ENCODE peak calls at places on chromosome 18, in six cellular contexts. A is lower lobe of right lung, N is neural progenitor cell, P is IMR-90, R is upper lobe of right lung, S is fibroblast of mammary gland. X is an unnamed sample.

GRCh38 chr18:62389761-62390481 is 64.8 kb downstream of the TNFRSF11A start:
- DNase-seq in A (no peak), N (no peak), P (no peak), R (no peak), S (no peak), X (no peak)

GRCh38 chr18:54238181-54238936 is 13.9 kb upstream of the MBD2 start:
- DNase-seq in A (no peak), N (no peak), P (no peak), R (no peak), S (no peak), X (no peak)

GRCh38 chr18:57575542-57575941 is 11.0 kb downstream of the FECH start:
- DNase-seq in A (no peak), N (no peak), P (no peak), R (no peak), S (no peak), X (no peak)

GRCh38 chr18:34595673-34596072 is 114.4 kb upstream of the DTNA start:
- DNase-seq in A (no peak), N (peak; percentile 40), P (peak; percentile 41), R (no peak), S (peak; percentile 58), X (no peak)

GRCh38 chr18:3246636-3247242 is 862 bp upstream of the MYL12A start:
- DNase-seq in A (peak; percentile 58), N (peak; percentile 40), P (no peak), R (no peak), S (peak; percentile 16), X (no peak)

GRCh38 chr18:35816003-35816402 is 156.5 kb upstream of the RMP24 start:
- DNase-seq in A (no peak), N (no peak), P (no peak), R (no peak), S (no peak), X (no peak)

GRCh38 chr18:48296581-48296980 is 112.6 kb downstream of the ZBTB7C start:
- DNase-seq in A (no peak), N (no peak), P (no peak), R (no peak), S (no peak), X (no peak)

GRCh38 chr18:43620936-43621335 is 343.6 kb upstream of the SYT4 start:
- DNase-seq in A (no peak), N (peak; percentile 50), P (peak; percentile 5), R (no peak), S (peak; percentile 37), X (no peak)

GRCh38 chr18:38174173-38174572 is 608.6 kb upstream of the CELF4 start:
- DNase-seq in A (no peak), N (no peak), P (no peak), R (no peak), S (no peak), X (no peak)

GRCh38 chr18:45107425-45107824 is 426.7 kb downstream of the SETBP1 start:
- DNase-seq in A (no peak), N (no peak), P (peak; percentile 6), R (no peak), S (peak; percentile 89), X (no peak)

GRCh38 chr18:7779226-7779625 is 212.1 kb downstream of the PTPRM start:
- DNase-seq in A (no peak), N (no peak), P (no peak), R (no peak), S (no peak), X (no peak)

GRCh38 chr18:52992041-52992440 is 652.0 kb downstream of the DCC start:
- DNase-seq in A (no peak), N (peak; percentile 58), P (no peak), R (no peak), S (no peak), X (no peak)

GRCh38 chr18:49459404-49460171 is 857 bp downstream of the DYM start:
- DNase-seq in A (no peak), N (peak; percentile 13), P (peak; percentile 12), R (no peak), S (peak; percentile 30), X (peak; percentile 59)

GRCh38 chr18:75201936-75202335 is 7.0 kb downstream of the PTGR3 start:
- DNase-seq in A (no peak), N (no peak), P (no peak), R (no peak), S (no peak), X (no peak)

GRCh38 chr18:57943723-57944122 is 100.3 kb upstream of the NEDD4L start:
- DNase-seq in A (no peak), N (peak; percentile 14), P (peak; percentile 86), R (no peak), S (peak; percentile 59), X (no peak)

GRCh38 chr18:4017479-4017878 is 437.6 kb downstream of the DLGAP1 start:
- DNase-seq in A (no peak), N (peak; percentile 52), P (peak; percentile 2), R (no peak), S (peak; percentile 24), X (no peak)

GRCh38 chr18:33404244-33404873 is 36.2 kb downstream of the CCDC178 start:
- DNase-seq in A (no peak), N (no peak), P (no peak), R (no peak), S (no peak), X (no peak)

GRCh38 chr18:37553633-37554398 is 11.8 kb downstream of the CELF4 start:
- DNase-seq in A (no peak), N (peak; percentile 64), P (no peak), R (peak; percentile 57), S (no peak), X (no peak)

GRCh38 chr18:48729421-48729820 is 190.6 kb downstream of the CTIF start:
- DNase-seq in A (peak; percentile 3), N (no peak), P (peak; percentile 34), R (no peak), S (no peak), X (no peak)

GRCh38 chr18:24968233-24968775 is 383.7 kb downstream of the ZNF521 start:
- DNase-seq in A (no peak), N (no peak), P (peak; percentile 43), R (no peak), S (peak; percentile 79), X (no peak)

GRCh38 chr18:24632158-24632988 is 171.9 kb downstream of the HRH4 start:
- DNase-seq in A (no peak), N (peak; percentile 13), P (no peak), R (no peak), S (no peak), X (no peak)

GRCh38 chr18:48767090-48767670 is 183.6 kb downstream of the SMAD7 start:
- DNase-seq in A (peak; percentile 42), N (no peak), P (peak; percentile 45), R (no peak), S (no peak), X (no peak)

GRCh38 chr18:44149706-44150105 is 531.0 kb upstream of the SETBP1 start:
- DNase-seq in A (no peak), N (no peak), P (peak; percentile 47), R (no peak), S (peak; percentile 93), X (no peak)

GRCh38 chr18:36128907-36129299 is 237 bp downstream of the SLC39A6 start:
- DNase-seq in A (no peak), N (no peak), P (no peak), R (no peak), S (no peak), X (no peak)

GRCh38 chr18:45590060-45590537 is 25.2 kb upstream of the SLC14A2 start:
- DNase-seq in A (no peak), N (no peak), P (peak; percentile 6), R (no peak), S (peak; percentile 83), X (no peak)

DNA sequence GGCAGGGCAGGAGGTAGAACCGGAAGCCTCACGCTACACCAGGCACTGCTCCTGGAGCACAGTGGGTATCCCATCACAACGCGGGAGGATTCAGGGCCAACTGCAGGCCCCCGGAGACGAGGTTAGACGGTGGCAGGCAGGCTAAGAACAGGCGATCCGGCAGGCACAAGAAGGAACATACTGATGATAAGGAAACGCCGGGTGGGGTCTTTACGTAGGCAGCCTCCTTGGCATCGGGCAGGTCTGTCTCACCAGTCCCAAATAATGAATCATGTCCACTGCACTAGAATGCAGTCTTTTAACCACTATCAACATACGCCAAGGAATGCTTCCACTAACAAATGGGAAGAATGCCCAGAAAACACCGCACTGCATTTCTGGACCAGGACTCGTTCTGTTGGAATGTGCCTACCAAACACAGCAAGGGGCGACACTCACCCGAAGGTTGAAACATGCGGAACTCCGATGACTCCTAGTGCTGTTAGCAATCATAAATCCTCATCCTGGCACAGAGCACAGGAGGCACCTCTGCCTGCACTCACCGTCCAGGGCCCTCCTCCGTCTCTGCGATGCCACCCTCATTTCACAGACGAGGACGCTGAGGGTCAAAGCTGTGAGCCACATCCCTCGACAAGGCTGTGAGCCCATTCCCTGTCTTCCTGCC is 35.2 kb downstream of the ZNF516 start:
- DNase-seq in A (peak; percentile 56), N (no peak), P (peak; percentile 100), R (peak; percentile 66), S (peak; percentile 100), X (no peak)
- TF ChIP-seq CTCF in A (no peak), N (no peak), P (peak; percentile 27), R (no peak), S (peak; percentile 9), X (no peak)

DNA sequence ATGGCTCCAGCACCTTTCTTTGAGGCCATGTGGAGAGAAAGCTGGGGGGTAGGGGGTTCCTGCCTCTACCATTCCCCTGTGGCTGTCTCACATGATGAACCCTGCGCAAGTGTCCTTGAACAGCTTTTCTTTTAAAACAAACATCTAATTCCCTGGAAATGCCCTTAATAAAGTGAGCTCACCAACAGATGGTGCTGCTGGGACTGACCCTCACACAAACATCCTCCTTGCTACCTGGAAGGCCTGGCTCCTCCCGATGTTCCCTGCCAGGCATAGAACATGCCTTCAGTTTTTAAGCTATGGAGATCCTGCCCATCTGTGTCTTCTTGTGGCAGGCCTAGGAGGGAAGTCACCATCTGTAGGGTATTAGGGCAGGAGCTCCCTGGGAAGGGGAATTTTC is 60.7 kb upstream of the GATA6 start:
- DNase-seq in A (no peak), N (no peak), P (no peak), R (no peak), S (peak; percentile 8), X (no peak)
- TF ChIP-seq CTCF in A (no peak), N (peak; percentile 25), P (no peak), R (no peak), S (peak; percentile 3), X (no peak)

GRCh38 chr18:68826111-68826510 is 28.2 kb downstream of the CCDC102B start:
- DNase-seq in A (no peak), N (no peak), P (no peak), R (no peak), S (peak; percentile 62), X (no peak)

GRCh38 chr18:68817584-68817983 is 19.7 kb downstream of the CCDC102B start:
- DNase-seq in A (no peak), N (no peak), P (peak; percentile 84), R (no peak), S (peak; percentile 74), X (no peak)

DNA sequence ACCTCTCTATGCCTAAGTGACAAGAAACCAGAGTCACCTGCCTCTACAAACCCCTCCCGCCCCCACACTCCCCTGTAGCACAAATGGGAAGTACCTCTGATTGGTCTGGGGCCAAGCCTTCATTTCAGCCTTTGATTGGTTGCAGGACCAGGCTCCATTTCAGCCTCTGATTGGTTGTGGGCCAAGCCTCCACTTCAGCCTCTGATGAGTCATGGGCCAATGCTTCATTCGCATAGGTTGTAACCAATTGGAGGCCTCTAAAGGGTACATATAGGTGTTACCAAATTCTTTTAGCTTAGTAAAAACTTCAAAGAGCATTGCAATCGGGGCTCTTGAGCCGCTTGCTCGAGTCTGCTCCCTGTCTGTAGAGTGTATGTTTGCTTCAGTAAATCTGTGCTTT is 25.0 kb downstream of the CCDC102B start:
- DNase-seq in A (no peak), N (no peak), P (no peak), R (no peak), S (no peak), X (no peak)
- TF ChIP-seq CTCF in A (no peak), N (peak; percentile 15), P (no peak), R (no peak), S (no peak), X (no peak)

GRCh38 chr18:78506031-78506461 is 473.6 kb upstream of the SALL3 start:
- DNase-seq in A (no peak), N (peak; percentile 91), P (no peak), R (no peak), S (no peak), X (no peak)
- TF ChIP-seq CTCF in A (no peak), N (peak; percentile 49), P (no peak), R (no peak), S (no peak), X (no peak)